ENCODE peak calls at places on chromosomes 4 and X, in nine cellular contexts. T, I, O, F, L, N, S, E and V are unnamed samples.

GRCh38 chr4:73068496-73069337 is 799 bp downstream of the COX18 start:
- DNase-seq in T (no peak), I (peak), O (peak), F (no peak), L (no peak), N (no peak), S (peak), E (peak), V (no peak)

GRCh38 chr4:184817494-184818215 is 8.1 kb downstream of the ACSL1 start:
- DNase-seq in T (peak), I (no peak), O (no peak), F (no peak), L (no peak), N (no peak), S (no peak), E (no peak), V (no peak)

GRCh38 chr4:168309781-168310180 is 8.8 kb downstream of the DDX60 start:
- DNase-seq in T (no peak), I (peak), O (peak), F (no peak), L (no peak), N (no peak), S (no peak), E (no peak), V (no peak)

GRCh38 chrX:135112096-135112729 is 8.1 kb downstream of the ETDB start:
- DNase-seq in T (no peak), I (peak), O (peak), F (no peak), L (no peak), N (peak), S (no peak), E (peak), V (no peak)

GRCh38 chr4:14771091-14771490 is 231.2 kb upstream of the CPEB2 start:
- DNase-seq in T (no peak), I (no peak), O (no peak), F (no peak), L (no peak), N (no peak), S (no peak), E (no peak), V (no peak)

GRCh38 chr4:48706741-48707140 is 73.3 kb downstream of the FRYL start:
- DNase-seq in T (no peak), I (no peak), O (no peak), F (no peak), L (peak), N (no peak), S (no peak), E (no peak), V (no peak)

GRCh38 chrX:12657881-12658280 is 133.3 kb upstream of the PRPS2 start:
- DNase-seq in T (no peak), I (no peak), O (no peak), F (no peak), L (no peak), N (no peak), S (no peak), E (no peak), V (no peak)

GRCh38 chr4:6190486-6190885 is 9.9 kb downstream of the JAKMIP1 start:
- DNase-seq in T (peak), I (no peak), O (no peak), F (no peak), L (no peak), N (no peak), S (no peak), E (no peak), V (no peak)

GRCh38 chr4:85368932-85369331 is 106.0 kb upstream of the ARHGAP24 start:
- DNase-seq in T (no peak), I (no peak), O (no peak), F (no peak), L (no peak), N (no peak), S (no peak), E (no peak), V (no peak)

GRCh38 chr4:82499705-82500104 is 62.1 kb downstream of the TMEM150C start:
- DNase-seq in T (no peak), I (no peak), O (no peak), F (no peak), L (no peak), N (no peak), S (no peak), E (no peak), V (no peak)

GRCh38 chr4:169956441-169956840 is 69.8 kb downstream of the MFAP3L start:
- DNase-seq in T (no peak), I (no peak), O (no peak), F (no peak), L (no peak), N (no peak), S (no peak), E (no peak), V (no peak)

DNA sequence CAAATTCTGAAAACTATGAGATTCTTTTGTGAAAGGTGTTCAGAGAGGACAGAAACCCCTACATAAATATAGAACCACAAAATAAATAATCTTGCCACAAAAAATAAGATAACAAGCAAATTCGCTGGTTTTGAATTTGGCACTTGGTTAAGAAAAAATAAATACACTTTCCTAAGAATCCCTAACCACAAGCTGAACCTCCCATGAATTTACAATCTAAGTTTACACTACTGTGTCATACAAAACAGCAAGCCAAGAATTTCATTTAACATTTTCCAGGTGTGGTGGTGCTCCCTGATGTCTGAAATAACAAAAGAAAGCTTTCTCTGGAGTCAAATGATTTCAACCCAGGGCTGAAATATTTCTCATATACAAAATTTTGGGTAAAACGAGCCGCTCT is 121.0 kb downstream of the KCNIP4 start:
- DNase-seq in T (no peak), I (no peak), O (no peak), F (no peak), L (no peak), N (no peak), S (no peak), E (no peak), V (no peak)
- TF ChIP-seq POLR2AphosphoS5 in T (no peak), I (no peak), O (no peak), F (no peak), L (no peak), N (no peak), S (no peak), E (no peak), V (no peak)

GRCh38 chrX:118520206-118520857 is 24.7 kb downstream of the DOCK11 start:
- DNase-seq in T (no peak), I (no peak), O (no peak), F (no peak), L (no peak), N (no peak), S (no peak), E (no peak), V (no peak)
- H3K27ac ChIP-seq in T (no peak), I (no peak), O (no peak), F (peak), L (peak), N (no peak), S (peak), E (peak), V (peak)

DNA sequence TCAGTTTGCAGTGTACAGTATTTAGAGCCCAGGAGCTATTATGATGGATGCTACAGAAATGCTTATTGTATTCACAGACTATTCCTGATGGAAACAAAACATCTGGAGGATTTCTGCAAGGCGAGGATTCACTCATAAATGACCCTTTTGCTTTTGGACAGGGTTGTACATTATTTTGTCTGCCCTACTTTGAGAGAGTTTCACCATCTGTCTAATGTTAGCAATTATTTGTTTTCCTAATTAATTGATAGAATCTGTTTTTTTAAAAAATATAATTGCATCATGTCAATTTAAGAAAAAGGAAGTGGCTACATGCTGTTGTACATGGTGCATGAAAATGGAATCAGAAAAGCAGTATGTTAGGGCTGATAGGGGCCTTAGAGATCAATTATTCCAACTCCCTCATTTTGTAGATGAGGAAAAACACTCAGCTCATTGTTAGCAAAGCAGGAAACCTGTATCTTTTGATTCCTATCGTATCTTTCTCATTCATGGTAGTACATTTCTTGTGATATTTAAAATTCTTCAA is 203.8 kb downstream of the BANK1 start:
- DNase-seq in T (no peak), I (no peak), O (no peak), F (no peak), L (no peak), N (no peak), S (no peak), E (no peak), V (no peak)
- H3K4me3 ChIP-seq in T (no peak), I (no peak), O (no peak), F (no peak), L (no peak), N (no peak), S (no peak), E (no peak), V (no peak)

DNA sequence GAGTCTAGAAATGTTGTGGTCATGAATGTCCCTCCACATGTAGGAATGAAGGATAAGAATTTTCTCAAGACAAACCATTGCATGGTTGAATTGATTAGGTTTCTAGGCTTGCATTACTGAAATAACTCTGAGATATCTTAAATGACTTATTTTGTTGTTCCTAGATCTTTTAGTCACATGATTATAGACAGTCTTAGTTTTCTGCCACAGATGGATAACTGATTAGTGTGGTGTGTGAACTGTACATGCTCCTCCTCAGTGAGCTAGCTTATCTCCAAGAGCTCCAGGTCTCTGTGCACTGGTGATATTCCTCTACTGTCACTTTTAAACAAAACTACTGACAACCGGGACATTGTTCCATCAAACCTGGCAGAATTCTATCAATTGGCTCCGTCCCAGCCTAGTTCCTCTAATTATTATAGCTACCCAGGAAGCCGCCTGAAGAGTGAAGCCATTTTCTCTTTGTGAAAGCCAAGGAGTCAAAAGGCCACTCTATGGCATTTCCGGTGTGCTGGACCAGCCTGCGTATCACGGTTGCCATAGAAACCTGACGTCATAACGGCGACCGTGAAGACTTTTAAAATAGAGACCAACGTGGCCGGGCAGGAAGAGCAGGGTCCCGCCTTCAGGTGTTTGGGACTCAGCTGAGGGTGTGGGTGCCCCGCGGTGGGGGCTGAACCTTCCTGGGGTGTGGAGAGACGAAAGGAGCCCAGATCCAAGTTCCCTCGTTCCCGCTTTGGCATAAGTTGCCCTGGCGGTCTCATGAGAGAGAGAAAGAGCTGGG is 28.1 kb downstream of the BEX3 start:
- DNase-seq in T (no peak), I (peak), O (peak), F (no peak), L (peak), N (peak), S (peak), E (peak), V (peak)
- TF ChIP-seq POLR2AphosphoS5 in T (peak), I (peak), O (peak), F (no peak), L (peak), N (peak), S (no peak), E (no peak), V (peak)

DNA sequence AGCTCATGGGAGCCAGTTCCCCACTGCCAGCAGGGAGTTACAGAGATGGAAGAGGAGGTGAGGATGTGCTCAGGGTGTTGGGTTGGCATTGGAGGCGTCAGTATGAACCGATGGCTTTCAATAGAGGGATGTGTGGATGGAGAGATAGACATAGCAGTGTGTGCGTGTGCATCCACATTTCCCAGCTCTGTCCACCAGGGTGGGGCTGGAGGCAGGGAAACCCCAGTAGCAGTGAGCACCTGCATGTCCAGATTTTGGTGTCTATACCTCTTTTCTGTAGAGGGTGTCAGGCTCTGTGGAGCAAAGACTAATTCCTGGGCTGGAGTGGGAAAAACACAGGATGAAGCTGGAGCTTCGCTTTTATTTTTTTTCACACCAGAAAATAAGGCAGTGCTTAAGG is 37.2 kb upstream of the HGFAC start:
- DNase-seq in T (peak), I (no peak), O (no peak), F (no peak), L (no peak), N (no peak), S (no peak), E (no peak), V (no peak)
- H3K27ac ChIP-seq in T (no peak), I (no peak), O (no peak), F (no peak), L (no peak), N (no peak), S (no peak), E (no peak), V (no peak)

GRCh38 chr4:70676554-70677090 is 10.3 kb upstream of the JCHAIN start:
- DNase-seq in T (no peak), I (no peak), O (no peak), F (no peak), L (no peak), N (no peak), S (no peak), E (no peak), V (no peak)
- H3K4me3 ChIP-seq in T (no peak), I (no peak), O (no peak), F (no peak), L (no peak), N (no peak), S (no peak), E (no peak), V (no peak)

GRCh38 chr4:120130786-120131185 is 64.1 kb upstream of the MAD2L1 start:
- DNase-seq in T (no peak), I (no peak), O (no peak), F (no peak), L (no peak), N (no peak), S (no peak), E (no peak), V (no peak)
- TF ChIP-seq POLR2AphosphoS5 in T (no peak), I (no peak), O (no peak), F (no peak), L (no peak), N (no peak), S (no peak), E (no peak), V (no peak)

DNA sequence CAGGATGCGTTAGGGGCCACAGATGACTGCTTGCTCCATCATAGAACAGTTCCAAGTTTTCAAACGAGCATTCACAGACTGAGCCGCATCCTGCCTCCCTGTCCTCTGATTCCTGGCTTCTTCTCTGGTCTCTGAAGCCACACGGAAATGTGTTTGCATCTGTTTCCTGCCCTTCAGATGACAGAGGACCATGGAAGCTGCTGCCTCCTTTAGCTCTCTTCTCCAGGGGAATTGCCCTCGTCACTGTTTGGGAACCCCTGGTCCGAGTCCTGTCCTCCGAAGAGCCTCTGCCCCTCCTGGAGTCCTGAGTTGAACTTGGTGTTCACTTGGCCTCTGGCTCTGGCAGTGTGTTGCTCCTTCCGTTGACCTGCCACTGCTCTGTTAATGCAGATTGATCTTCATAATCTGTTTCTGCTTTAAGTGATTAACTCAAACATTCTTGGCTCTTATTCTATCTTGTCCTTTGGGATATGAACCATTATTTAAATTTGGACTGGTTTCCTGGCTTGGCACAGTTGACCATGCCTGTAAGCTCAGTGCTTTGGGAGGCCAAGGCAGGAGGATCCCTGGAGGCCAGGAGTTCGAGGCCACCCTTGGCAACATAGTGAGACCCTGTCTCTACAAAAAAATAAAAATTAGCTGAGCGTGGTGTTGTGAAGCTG is 96.0 kb downstream of the PTTG2 start:
- DNase-seq in T (no peak), I (no peak), O (peak), F (no peak), L (no peak), N (no peak), S (no peak), E (no peak), V (no peak)
- H3K27ac ChIP-seq in T (peak), I (no peak), O (peak), F (peak), L (peak), N (no peak), S (peak), E (no peak), V (peak)

DNA sequence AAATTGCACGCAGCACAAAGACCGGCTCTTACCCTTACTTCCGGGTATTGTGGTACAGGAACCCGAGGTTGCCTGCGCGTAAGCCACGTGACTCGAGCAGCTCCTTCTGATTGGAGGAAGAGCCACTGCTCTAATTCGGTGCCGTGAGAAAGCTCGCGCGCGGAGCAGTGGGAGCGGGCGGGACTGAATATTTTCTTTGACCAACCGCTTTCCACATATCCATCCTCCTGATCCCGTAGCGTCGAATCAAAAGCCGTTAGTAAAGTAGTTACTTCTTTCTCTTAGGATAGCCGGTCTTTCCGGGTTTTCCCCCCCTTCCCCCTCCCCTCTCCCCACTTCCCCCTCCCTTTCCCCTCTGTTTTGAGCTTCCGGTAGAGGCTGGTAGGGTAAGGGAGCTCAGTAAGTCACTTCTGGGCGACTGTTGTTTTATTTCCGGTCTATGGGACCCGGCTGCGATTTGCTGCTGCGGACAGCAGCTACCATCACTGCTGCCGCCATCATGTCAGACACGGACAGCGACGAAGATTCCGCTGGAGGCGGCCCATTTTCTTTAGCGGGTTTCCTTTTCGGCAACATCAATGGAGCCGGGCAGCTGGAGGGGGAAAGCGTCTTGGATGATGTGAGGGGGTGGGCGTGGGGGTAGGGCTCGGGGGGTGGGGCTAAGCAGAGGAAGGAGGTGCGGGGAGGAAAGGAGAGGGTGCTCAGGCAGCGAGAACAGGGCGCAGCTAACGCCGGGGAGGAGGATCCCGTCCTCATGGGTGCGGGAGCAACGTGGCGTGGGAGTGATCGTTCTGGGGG is at the start of gene TAF1:
- DNase-seq in T (peak), I (peak), O (peak), F (peak), L (peak), N (peak), S (peak), E (peak), V (peak)
- H3K4me3 ChIP-seq in T (peak), I (peak), O (peak), F (peak), L (peak), N (peak), S (peak), E (peak), V (peak)